ENCODE peak calls at places on chromosomes 3 and 15, in eight cellular contexts. H, B, V, Z, J, K, W and E are unnamed samples.

GRCh38 chr3:135982404-135982761 is 16.9 kb downstream of the PPP2R3A start:
- DNase-seq in H (no peak), B (no peak), V (no peak), Z (no peak), J (no peak), K (no peak), W (no peak), E (no peak)

GRCh38 chr3:81622395-81622794 is 139.1 kb downstream of the GBE1 start:
- DNase-seq in H (no peak), B (no peak), V (peak), Z (no peak), J (no peak), K (no peak), W (peak), E (no peak)

GRCh38 chr15:73127302-73127936 is 75.2 kb downstream of the NEO1 start:
- DNase-seq in H (peak), B (peak), V (peak), Z (peak), J (no peak), K (peak), W (no peak), E (peak)

GRCh38 chr3:119380697-119381096 is 82.7 kb downstream of the TMEM39A start:
- DNase-seq in H (no peak), B (no peak), V (peak), Z (no peak), J (no peak), K (no peak), W (no peak), E (no peak)

GRCh38 chr3:12175844-12176453 is 17.2 kb upstream of the TIMP4 start:
- DNase-seq in H (peak), B (no peak), V (peak), Z (peak), J (peak), K (no peak), W (no peak), E (peak)

GRCh38 chr15:40238927-40239591 is at the start of gene PAK6:
- DNase-seq in H (peak), B (peak), V (peak), Z (peak), J (peak), K (peak), W (no peak), E (peak)

GRCh38 chr3:8503461-8503860 is 1.8 kb downstream of the LMCD1 start:
- DNase-seq in H (no peak), B (no peak), V (no peak), Z (no peak), J (no peak), K (peak), W (no peak), E (no peak)

GRCh38 chr15:63476229-63476632 is 28.2 kb upstream of the USP3 start:
- DNase-seq in H (peak), B (peak), V (peak), Z (no peak), J (no peak), K (peak), W (peak), E (no peak)

GRCh38 chr3:58391156-58391865 is 42.3 kb downstream of the PDHB start:
- DNase-seq in H (no peak), B (no peak), V (peak), Z (no peak), J (no peak), K (no peak), W (no peak), E (no peak)

GRCh38 chr3:65039754-65040210 is 352.0 kb upstream of the ADAMTS9 start:
- DNase-seq in H (peak), B (no peak), V (peak), Z (no peak), J (no peak), K (peak), W (no peak), E (no peak)

GRCh38 chr15:60479711-60480110 is 769 bp upstream of the ICE2 start:
- DNase-seq in H (peak), B (no peak), V (no peak), Z (no peak), J (no peak), K (no peak), W (no peak), E (peak)

GRCh38 chr3:177249203-177249602 is 51.9 kb upstream of the TBL1XR1 start:
- DNase-seq in H (no peak), B (no peak), V (no peak), Z (no peak), J (no peak), K (no peak), W (no peak), E (no peak)

GRCh38 chr3:30644615-30645014 is 38.2 kb downstream of the TGFBR2 start:
- DNase-seq in H (no peak), B (no peak), V (peak), Z (no peak), J (no peak), K (no peak), W (no peak), E (peak)

GRCh38 chr3:143190101-143190500 is 70.5 kb downstream of the CHST2 start:
- DNase-seq in H (no peak), B (no peak), V (no peak), Z (no peak), J (no peak), K (no peak), W (no peak), E (no peak)

GRCh38 chr3:51391075-51391565 is at the start of gene RBM15B:
- DNase-seq in H (peak), B (peak), V (peak), Z (peak), J (peak), K (peak), W (peak), E (peak)

GRCh38 chr3:175179055-175179454 is 319.9 kb downstream of the NAALADL2 start:
- DNase-seq in H (no peak), B (no peak), V (no peak), Z (no peak), J (no peak), K (no peak), W (no peak), E (no peak)

GRCh38 chr3:149199474-149199873 is 22.2 kb downstream of the CP start:
- DNase-seq in H (no peak), B (no peak), V (peak), Z (peak), J (no peak), K (no peak), W (no peak), E (no peak)

GRCh38 chr3:125644036-125645025 is 49.0 kb upstream of the OSBPL11 start:
- DNase-seq in H (no peak), B (no peak), V (peak), Z (no peak), J (no peak), K (no peak), W (no peak), E (no peak)

GRCh38 chr3:194404365-194405140 is 5.5 kb upstream of the GP5 start:
- DNase-seq in H (no peak), B (no peak), V (peak), Z (peak), J (no peak), K (peak), W (no peak), E (peak)

GRCh38 chr3:194964809-194965208 is 279.1 kb downstream of the FAM43A start:
- DNase-seq in H (no peak), B (no peak), V (no peak), Z (no peak), J (no peak), K (no peak), W (no peak), E (no peak)

GRCh38 chr15:63492541-63493077 is 11.8 kb upstream of the USP3 start:
- DNase-seq in H (no peak), B (no peak), V (peak), Z (no peak), J (no peak), K (no peak), W (no peak), E (no peak)

GRCh38 chr3:16067837-16068471 is 106.5 kb upstream of the GALNT15 start:
- DNase-seq in H (no peak), B (no peak), V (no peak), Z (no peak), J (no peak), K (peak), W (no peak), E (no peak)

GRCh38 chr3:23073721-23074300 is 129.3 kb upstream of the UBE2E2 start:
- DNase-seq in H (no peak), B (no peak), V (no peak), Z (no peak), J (no peak), K (no peak), W (no peak), E (no peak)

GRCh38 chr3:28906561-28907310 is 374.1 kb upstream of the RBMS3 start:
- DNase-seq in H (no peak), B (no peak), V (no peak), Z (no peak), J (no peak), K (no peak), W (no peak), E (no peak)

GRCh38 chr15:40549894-40550293 is 14.9 kb downstream of the CCDC32 start:
- DNase-seq in H (no peak), B (no peak), V (no peak), Z (no peak), J (no peak), K (no peak), W (no peak), E (no peak)

GRCh38 chr15:83581381-83581780 is 72.5 kb upstream of the ADAMTSL3 start:
- DNase-seq in H (no peak), B (no peak), V (peak), Z (no peak), J (no peak), K (peak), W (no peak), E (peak)

GRCh38 chr3:160756907-160757623 is 1.0 kb downstream of the PPM1L start:
- DNase-seq in H (peak), B (no peak), V (no peak), Z (peak), J (no peak), K (no peak), W (no peak), E (peak)

GRCh38 chr15:101329309-101329863 is 34.3 kb upstream of the SNRPA1 start:
- DNase-seq in H (no peak), B (no peak), V (no peak), Z (no peak), J (no peak), K (no peak), W (no peak), E (no peak)

GRCh38 chr3:51620543-51620942 is 50.5 kb upstream of the TEX264 start:
- DNase-seq in H (no peak), B (no peak), V (peak), Z (no peak), J (no peak), K (peak), W (no peak), E (peak)